ENCODE peak calls at places on chromosomes 5 and 9, in eight cellular contexts. X is fibroblast of the aortic adventitia, Q is Peyer's patch, K is A673, C is WERI-Rb-1, D is Caco-2, Y is stomach, L is heart left ventricle. Z is an unnamed sample.

GRCh38 chr5:173458819-173459218 is 130.6 kb upstream of the STC2 start:
- DNase-seq in Y (no peak), Q (no peak), C (no peak), X (peak), K (no peak), D (no peak), L (no peak), Z (no peak)

GRCh38 chr5:643351-643801 is 31.2 kb downstream of the CEP72 start:
- DNase-seq in K (no peak), Y (no peak), L (no peak), Q (no peak), D (no peak), X (no peak), C (no peak), Z (no peak)

GRCh38 chr5:87245451-87245850 is 22.2 kb upstream of the RASA1 start:
- DNase-seq in D (no peak), Q (no peak), Y (no peak), C (no peak), L (no peak), X (no peak), K (no peak), Z (no peak)

GRCh38 chr9:33263131-33263935 is 1.2 kb downstream of the BAG1 start:
- DNase-seq in C (no peak), X (peak), Y (no peak), D (peak), K (peak), L (no peak), Q (no peak), Z (no peak)

GRCh38 chr5:141234109-141234508 is 11.0 kb downstream of the PCDHB14 start:
- DNase-seq in C (no peak), Y (no peak), X (peak), L (no peak), D (no peak), Q (no peak), K (no peak), Z (no peak)

GRCh38 chr5:65809817-65810531 is 88.0 kb downstream of the NLN start:
- DNase-seq in C (no peak), Y (peak), Q (peak), D (no peak), L (peak), K (no peak), X (peak), Z (peak)

GRCh38 chr9:101403886-101404285 is 5.2 kb downstream of the ZNF189 start:
- DNase-seq in L (no peak), D (no peak), C (no peak), K (no peak), Y (no peak), X (no peak), Q (no peak), Z (no peak)

GRCh38 chr5:179912951-179913350 is 5.3 kb upstream of the TBC1D9B start:
- DNase-seq in K (no peak), Y (peak), L (no peak), X (no peak), C (no peak), Q (no peak), D (no peak), Z (no peak)

GRCh38 chr5:22998775-22999174 is 145.6 kb upstream of the CDH12 start:
- DNase-seq in Y (no peak), X (no peak), K (no peak), Q (no peak), D (no peak), L (no peak), C (no peak), Z (no peak)

GRCh38 chr9:7298123-7298522 is 501.5 kb downstream of the DMAC1 start:
- DNase-seq in L (no peak), C (no peak), X (no peak), D (no peak), Q (no peak), Y (no peak), K (no peak), Z (no peak)

GRCh38 chr9:34249274-34249673 is 70.4 kb downstream of the UBAP1 start:
- DNase-seq in K (no peak), C (no peak), Y (no peak), L (no peak), Q (no peak), X (no peak), D (no peak), Z (no peak)

GRCh38 chr5:172007153-172007794 is 836 bp upstream of the FBXW11 start:
- DNase-seq in Q (no peak), D (no peak), X (peak), K (no peak), L (no peak), C (no peak), Y (no peak), Z (no peak)

GRCh38 chr9:117679425-117679824 is 24.8 kb upstream of the TLR4 start:
- DNase-seq in L (no peak), D (no peak), C (no peak), Q (no peak), X (peak), K (no peak), Y (no peak), Z (no peak)

GRCh38 chr5:116970318-116970717 is 395.7 kb upstream of the SEMA6A start:
- DNase-seq in X (no peak), C (no peak), Y (no peak), K (peak), L (no peak), D (no peak), Q (no peak), Z (no peak)

GRCh38 chr5:164252-164651 is 27.0 kb upstream of the LRRC14B start:
- DNase-seq in D (no peak), Q (no peak), L (no peak), K (no peak), Y (no peak), C (no peak), X (no peak), Z (no peak)

DNA sequence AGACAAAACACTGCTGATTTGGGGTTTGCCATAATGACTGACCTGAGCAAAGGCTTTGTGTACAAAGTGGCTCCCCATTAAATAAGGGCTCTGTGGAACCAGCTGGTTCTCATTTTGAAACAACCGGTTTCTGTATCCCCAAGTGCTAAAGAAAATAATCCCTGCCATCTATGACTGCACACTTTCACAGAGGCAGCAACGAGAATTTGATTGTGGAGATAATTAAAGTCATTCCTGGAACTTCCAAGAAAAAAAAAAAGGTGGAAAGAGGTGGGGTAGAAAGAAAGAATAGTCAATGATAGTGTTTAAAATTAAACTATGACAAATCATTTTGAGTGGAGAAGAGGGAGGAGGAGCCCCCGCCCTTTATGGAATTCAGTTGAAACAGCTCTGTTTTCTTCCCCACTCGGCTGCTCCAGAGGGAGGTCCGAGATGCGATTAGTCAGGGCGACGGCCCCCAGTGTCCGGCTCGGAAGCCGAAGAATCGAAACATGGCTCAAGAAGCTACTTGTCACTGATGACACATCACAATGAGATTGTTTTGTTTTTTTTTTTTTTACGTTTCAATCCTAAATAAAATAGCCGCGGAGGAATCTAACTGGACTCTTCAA is 38.4 kb downstream of the EBF1 start:
- DNase-seq in Q (no peak), X (peak), L (peak), C (peak), Y (no peak), K (no peak), D (no peak), Z (no peak)
- H3K4me3 ChIP-seq in Q (no peak), X (peak), L (no peak), C (peak), Y (no peak), K (no peak), D (no peak), Z (peak)

GRCh38 chr5:40217509-40217908 is 462.2 kb upstream of the PTGER4 start:
- DNase-seq in X (no peak), D (no peak), Q (no peak), L (no peak), Y (no peak), K (no peak), C (no peak), Z (no peak)

GRCh38 chr5:40223884-40224402 is 455.8 kb upstream of the PTGER4 start:
- DNase-seq in Y (no peak), C (no peak), Q (no peak), K (peak), L (no peak), X (peak), D (no peak), Z (peak)

GRCh38 chr5:40221255-40221654 is 458.5 kb upstream of the PTGER4 start:
- DNase-seq in Q (no peak), C (no peak), D (no peak), X (no peak), Y (no peak), K (no peak), L (no peak), Z (no peak)

GRCh38 chr5:40221796-40222195 is 457.9 kb upstream of the PTGER4 start:
- DNase-seq in C (no peak), D (no peak), L (no peak), Q (no peak), K (no peak), X (peak), Y (no peak), Z (no peak)

GRCh38 chr5:40220260-40220659 is 459.5 kb upstream of the PTGER4 start:
- DNase-seq in C (no peak), X (no peak), D (no peak), L (no peak), Y (no peak), K (no peak), Q (no peak), Z (no peak)
- TF ChIP-seq CTCF in C (no peak), X (no peak), D (no peak), L (no peak), Y (no peak), K (no peak), Q (no peak), Z (no peak)

DNA sequence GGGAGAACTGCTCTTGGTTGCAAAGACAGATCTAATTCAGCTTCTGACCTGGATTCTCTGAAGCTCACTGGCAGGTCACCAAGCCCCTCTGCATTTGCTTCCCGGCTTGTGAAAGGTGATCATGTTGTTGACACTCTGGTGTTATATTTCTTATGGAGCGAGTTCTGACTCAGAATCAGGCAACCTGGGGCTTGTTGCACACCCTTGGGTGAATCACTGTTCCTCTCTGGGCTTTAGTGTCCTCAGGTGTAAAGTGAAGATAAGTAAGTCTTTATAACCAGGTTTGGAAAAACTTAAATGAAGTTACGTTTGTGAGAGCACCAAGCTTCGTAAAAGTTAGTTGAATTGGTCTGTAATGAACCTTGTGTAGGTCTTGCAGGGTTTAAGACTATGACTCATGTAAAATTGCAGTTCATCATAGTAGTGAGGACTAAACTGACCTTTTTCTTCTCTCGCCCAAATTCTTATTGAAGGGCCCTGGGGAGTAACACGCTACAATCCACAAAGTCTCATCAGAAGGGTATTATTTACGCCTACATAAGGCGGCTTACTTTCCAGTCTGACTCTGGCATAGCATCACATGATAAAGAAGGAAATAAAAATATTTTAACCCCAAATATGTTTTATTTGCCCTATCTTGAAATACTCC is 218.7 kb downstream of the TMEM38B start:
- DNase-seq in C (no peak), X (no peak), Y (no peak), L (no peak), Q (no peak), K (no peak), D (peak), Z (no peak)
- H3K4me3 ChIP-seq in C (no peak), X (no peak), Y (no peak), L (no peak), Q (no peak), K (no peak), D (no peak), Z (no peak)

GRCh38 chr5:78294250-78295034 is at the start of gene AP3B1:
- DNase-seq in D (peak), X (peak), L (peak), Y (peak), C (peak), K (peak), Q (peak), Z (peak)

GRCh38 chr5:78291687-78292086 is 2.8 kb downstream of the AP3B1 start:
- DNase-seq in C (no peak), K (no peak), L (no peak), Q (no peak), X (no peak), D (no peak), Y (no peak), Z (no peak)

GRCh38 chr5:78300464-78301045 is 6.1 kb upstream of the AP3B1 start:
- DNase-seq in L (no peak), Q (no peak), C (no peak), K (no peak), Y (no peak), X (peak), D (no peak), Z (no peak)

GRCh38 chr5:78293856-78294249 is 645 bp downstream of the AP3B1 start:
- DNase-seq in D (no peak), C (no peak), L (no peak), X (peak), K (peak), Q (no peak), Y (no peak), Z (no peak)

DNA sequence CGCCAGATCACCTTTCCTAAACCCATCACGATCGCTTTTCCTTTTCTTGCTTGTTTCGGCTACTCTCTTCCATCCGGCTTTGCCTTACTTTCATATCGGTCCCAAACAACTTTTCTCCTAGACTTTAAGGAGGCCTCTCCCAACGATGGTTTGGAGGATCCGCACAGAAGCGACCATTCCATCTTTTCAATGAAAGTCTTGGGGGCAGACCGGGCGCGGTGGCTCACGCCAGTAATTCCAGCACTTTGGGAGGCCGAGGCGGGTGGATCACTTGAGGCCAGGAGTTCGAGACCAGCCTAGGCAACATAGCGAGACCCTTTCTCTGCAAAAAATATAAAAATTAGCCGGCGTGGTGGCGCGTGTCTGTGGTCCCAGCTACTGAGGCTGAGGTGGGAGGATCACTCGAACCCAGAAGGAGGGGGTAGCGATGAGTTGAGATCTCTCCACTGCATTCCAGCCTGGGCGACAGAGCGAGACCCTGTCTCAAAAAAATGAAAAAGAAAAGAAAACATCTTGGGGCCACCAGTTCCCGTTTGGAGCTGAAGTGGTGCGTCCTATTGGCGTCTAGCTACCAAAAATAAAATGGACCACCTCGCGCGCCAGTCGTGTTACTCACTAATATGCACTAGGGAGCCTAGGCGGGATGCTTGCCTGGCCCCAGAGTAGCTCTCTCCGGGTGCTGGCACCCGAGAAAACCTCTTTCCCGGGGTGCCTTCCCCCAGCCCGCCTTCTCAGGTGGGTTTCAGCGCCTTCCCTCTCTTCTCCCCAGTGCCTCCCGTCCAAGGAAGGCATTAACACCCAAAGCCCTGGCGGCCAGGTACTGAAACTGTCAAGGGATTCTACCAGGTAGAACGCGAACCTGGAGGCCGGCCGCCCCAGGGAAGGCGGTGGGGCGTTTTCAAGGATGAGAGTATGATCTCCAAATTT is 800 bp upstream of the AP3B1 start:
- DNase-seq in Q (peak), X (peak), K (peak), D (peak), L (peak), Y (peak), C (peak), Z (peak)
- TF ChIP-seq CTCF in Q (peak), X (peak), K (no peak), D (peak), L (no peak), Y (no peak), C (peak), Z (peak)

DNA sequence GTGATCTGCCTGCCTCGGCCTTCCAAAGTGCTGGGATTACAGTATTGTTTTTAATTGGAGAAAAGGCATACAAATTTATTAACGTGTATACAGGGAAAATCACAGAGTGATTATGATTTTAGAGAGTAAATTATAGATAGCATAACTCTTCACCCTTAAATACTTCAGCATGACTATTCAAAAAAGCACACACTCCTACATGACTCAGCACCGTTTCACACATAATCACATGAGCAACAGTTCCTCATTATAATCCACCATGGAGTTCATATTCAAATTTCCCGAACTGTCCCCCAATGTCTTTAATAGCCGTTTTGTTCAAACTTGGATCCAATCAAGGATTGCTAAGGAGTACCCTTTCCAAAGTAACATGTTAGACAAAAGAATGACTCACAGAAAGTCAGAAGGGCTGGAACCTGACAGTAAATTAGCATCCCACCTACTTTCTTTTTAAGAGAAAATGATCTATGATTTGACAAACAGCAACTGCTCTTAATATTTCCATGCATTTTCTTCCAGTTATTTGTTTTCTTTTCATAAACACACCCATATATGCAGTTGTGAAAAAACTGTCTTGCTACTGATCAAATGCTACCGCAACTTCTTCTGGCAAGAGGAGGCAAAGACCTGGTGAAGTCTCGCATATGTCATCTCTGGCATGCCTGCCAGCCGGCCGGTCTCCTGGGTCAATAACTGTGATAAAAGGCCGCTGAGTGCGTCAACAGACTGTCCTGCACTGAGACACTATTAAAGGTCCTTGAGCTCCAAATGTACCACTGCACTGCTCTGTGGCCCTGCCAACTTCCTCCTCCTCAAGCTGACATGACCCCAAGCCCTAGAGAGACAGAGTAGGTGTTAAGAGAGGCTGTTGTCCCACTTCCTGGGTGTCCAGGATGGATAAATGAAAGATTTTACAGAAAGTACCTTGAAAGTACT is 31.9 kb downstream of the RAPGEF1 start:
- DNase-seq in Q (peak), Y (peak), L (peak), X (peak), K (peak), D (no peak), C (no peak), Z (peak)
- H3K4me3 ChIP-seq in Q (no peak), Y (peak), L (peak), X (no peak), K (no peak), D (no peak), C (no peak), Z (no peak)

DNA sequence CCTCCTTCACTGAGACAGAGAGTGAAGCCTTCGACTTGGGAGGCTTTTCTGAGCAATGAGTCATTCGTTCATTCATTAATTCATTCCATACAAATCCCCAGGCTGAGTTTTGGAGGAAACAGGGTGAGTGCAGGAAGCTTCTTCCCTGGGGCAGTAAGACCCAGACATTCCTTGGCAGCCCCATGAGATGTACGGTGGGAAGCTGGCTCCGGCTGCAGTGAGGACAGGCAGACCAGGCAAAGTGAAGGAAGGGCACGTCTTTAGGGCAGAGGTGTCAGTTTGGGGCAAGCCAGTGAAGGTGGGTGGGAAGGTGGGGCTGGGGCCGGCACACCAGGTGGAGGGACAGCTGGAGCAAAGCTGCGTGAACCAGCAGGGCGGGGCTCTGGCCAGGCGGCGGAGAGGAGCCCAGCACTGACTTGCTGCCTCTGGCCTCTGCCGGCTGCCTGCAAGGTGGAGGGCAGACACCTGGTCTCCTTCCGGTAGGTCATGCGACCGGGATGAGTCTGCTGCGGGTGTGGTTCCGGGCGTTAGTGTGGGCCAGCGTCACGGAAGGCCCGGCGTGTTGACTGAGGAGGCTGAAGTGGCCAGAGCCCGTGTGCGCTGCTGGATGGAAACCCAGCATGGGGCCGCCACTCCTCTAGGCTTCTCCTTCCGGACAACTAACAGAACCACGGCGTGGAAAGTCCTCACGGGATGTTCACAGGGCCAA is 16.6 kb downstream of the OLFM1 start:
- DNase-seq in X (no peak), Y (no peak), C (peak), Q (no peak), K (no peak), D (no peak), L (no peak), Z (no peak)
- TF ChIP-seq CTCF in X (no peak), Y (no peak), C (no peak), Q (no peak), K (no peak), D (no peak), L (no peak), Z (no peak)

Z was measured in retinal pigment epithelial cell.